ENCODE peak calls at places on chromosomes 2 and 18, in six cellular contexts. X is A549, E is stomach, U is ovary, Z is tibial nerve, C is transverse colon. H is an unnamed sample.

GRCh38 chr2:38279201-38279600 is 97.9 kb downstream of the ATL2 start:
- DNase-seq in X (no peak), E (no peak), U (no peak), Z (no peak), C (no peak), H (no peak)

GRCh38 chr2:202090530-202090929 is 17.5 kb downstream of the KIAA2012 start:
- DNase-seq in X (no peak), E (no peak), U (no peak), Z (no peak), C (no peak), H (peak; percentile 68)

GRCh38 chr2:99088017-99088416 is 53.5 kb upstream of the C2orf15 start:
- DNase-seq in X (no peak), E (no peak), U (no peak), Z (no peak), C (no peak), H (no peak)

GRCh38 chr2:230865766-230866703 is 1.3 kb downstream of the ITM2C start:
- DNase-seq in X (no peak), E (peak; percentile 54), U (no peak), Z (no peak), C (peak; percentile 91), H (no peak)

GRCh38 chr18:68484241-68484640 is 230.7 kb downstream of the TMX3 start:
- DNase-seq in X (no peak), E (no peak), U (no peak), Z (no peak), C (no peak), H (no peak)

GRCh38 chr2:65930259-65930658 is 497.9 kb upstream of the SPRED2 start:
- DNase-seq in X (no peak), E (no peak), U (no peak), Z (no peak), C (no peak), H (no peak)

GRCh38 chr18:10130626-10131025 is 216.8 kb downstream of the VAPA start:
- DNase-seq in X (no peak), E (no peak), U (no peak), Z (no peak), C (no peak), H (no peak)

GRCh38 chr2:35963344-35963743 is 392.2 kb upstream of the CRIM1 start:
- DNase-seq in X (no peak), E (no peak), U (no peak), Z (no peak), C (no peak), H (no peak)

GRCh38 chr2:237473474-237474453 is 13.3 kb upstream of the MLPH start:
- DNase-seq in X (no peak), E (no peak), U (no peak), Z (no peak), C (no peak), H (peak; percentile 68)

GRCh38 chr2:66701251-66701650 is 266.3 kb downstream of the MEIS1 start:
- DNase-seq in X (no peak), E (no peak), U (no peak), Z (no peak), C (no peak), H (no peak)

GRCh38 chr2:239892480-239893235 is 132.5 kb downstream of the NDUFA10 start:
- DNase-seq in X (no peak), E (peak; percentile 7), U (no peak), Z (no peak), C (no peak), H (no peak)

GRCh38 chr2:215950009-215950408 is 63.3 kb downstream of the MREG start:
- DNase-seq in X (peak; percentile 54), E (no peak), U (no peak), Z (no peak), C (no peak), H (no peak)

GRCh38 chr18:66548747-66549146 is 55.1 kb downstream of the CDH19 start:
- DNase-seq in X (no peak), E (no peak), U (no peak), Z (no peak), C (no peak), H (no peak)

GRCh38 chr2:15038373-15039364 is 406.2 kb downstream of the LRATD1 start:
- DNase-seq in X (no peak), E (no peak), U (no peak), Z (no peak), C (no peak), H (no peak)

GRCh38 chr18:24051256-24051947 is 36.8 kb downstream of the TTC39C start:
- DNase-seq in X (peak; percentile 71), E (no peak), U (no peak), Z (no peak), C (no peak), H (no peak)

GRCh38 chr18:44625367-44625766 is 55.3 kb upstream of the SETBP1 start:
- DNase-seq in X (no peak), E (no peak), U (no peak), Z (no peak), C (no peak), H (no peak)

GRCh38 chr18:45416168-45416567 is 199.1 kb upstream of the SLC14A2 start:
- DNase-seq in X (no peak), E (no peak), U (no peak), Z (no peak), C (peak; percentile 12), H (no peak)

GRCh38 chr2:196486145-196486544 is 153.4 kb upstream of the CCDC150 start:
- DNase-seq in X (no peak), E (no peak), U (no peak), Z (no peak), C (no peak), H (no peak)

GRCh38 chr2:199775297-199775696 is 75.7 kb downstream of the FTCDNL1 start:
- DNase-seq in X (no peak), E (no peak), U (no peak), Z (no peak), C (no peak), H (no peak)

GRCh38 chr18:11407900-11408299 is 201.5 kb upstream of the SLC35G4 start:
- DNase-seq in X (no peak), E (no peak), U (no peak), Z (no peak), C (no peak), H (no peak)

GRCh38 chr2:177171418-177171865 is 41.2 kb upstream of the HNRNPA3 start:
- DNase-seq in X (no peak), E (peak; percentile 69), U (no peak), Z (no peak), C (no peak), H (no peak)

GRCh38 chr2:55327470-55328230 is 58.6 kb upstream of the MTIF2 start:
- DNase-seq in X (no peak), E (no peak), U (no peak), Z (no peak), C (no peak), H (no peak)
- TF ChIP-seq EP300 in X (no peak), E (no peak), U (no peak), Z (no peak), C (no peak), H (no peak)

GRCh38 chr2:200943527-200944120 is 19.8 kb downstream of the ORC2 start:
- DNase-seq in X (no peak), E (no peak), U (no peak), Z (no peak), C (no peak), H (no peak)

GRCh38 chr2:200945395-200945729 is 18.1 kb downstream of the ORC2 start:
- DNase-seq in X (no peak), E (no peak), U (no peak), Z (no peak), C (no peak), H (no peak)

GRCh38 chr2:200944467-200945394 is 18.7 kb downstream of the ORC2 start:
- DNase-seq in X (peak; percentile 93), E (peak; percentile 62), U (no peak), Z (no peak), C (peak; percentile 60), H (no peak)

DNA sequence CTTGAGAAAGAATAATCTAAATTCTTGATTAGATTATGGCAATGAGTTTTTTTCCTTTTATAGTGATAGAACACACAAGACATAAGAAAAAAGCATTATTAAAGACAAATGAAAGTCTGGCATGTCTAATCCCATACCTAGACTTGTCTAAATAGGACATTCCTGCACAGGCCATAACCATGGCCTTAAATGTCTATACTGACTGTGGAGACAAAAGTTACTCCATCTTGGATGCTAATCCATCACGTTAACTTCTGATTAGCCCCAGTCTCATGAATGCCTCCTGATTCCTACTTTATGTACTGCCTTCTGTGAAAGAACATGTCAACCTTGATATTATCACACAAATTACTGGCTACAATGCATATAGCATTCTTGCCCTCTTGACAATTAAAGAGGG is 23.6 kb downstream of the ORC2 start:
- DNase-seq in X (no peak), E (no peak), U (no peak), Z (no peak), C (no peak), H (no peak)
- TF ChIP-seq EP300 in X (no peak), E (no peak), U (no peak), Z (no peak), C (no peak), H (no peak)

GRCh38 chr18:1062592-1062991 is 157.9 kb downstream of the ADCYAP1 start:
- DNase-seq in X (peak; percentile 4), E (no peak), U (no peak), Z (no peak), C (no peak), H (no peak)
- TF ChIP-seq EP300 in X (no peak), E (no peak), U (no peak), Z (no peak), C (no peak), H (no peak)

GRCh38 chr2:60796573-60797509 is 40.8 kb downstream of the PAPOLG start:
- DNase-seq in X (no peak), E (no peak), U (no peak), Z (no peak), C (no peak), H (no peak)
- TF ChIP-seq EP300 in X (no peak), E (no peak), U (no peak), Z (peak; percentile 40), C (no peak), H (no peak)

GRCh38 chr2:40200516-40200915 is 251.4 kb downstream of the SLC8A1 start:
- DNase-seq in X (no peak), E (no peak), U (no peak), Z (no peak), C (no peak), H (no peak)

GRCh38 chr2:40204268-40204667 is 247.6 kb downstream of the SLC8A1 start:
- DNase-seq in X (no peak), E (no peak), U (no peak), Z (no peak), C (no peak), H (no peak)

GRCh38 chr2:40201425-40201824 is 250.5 kb downstream of the SLC8A1 start:
- DNase-seq in X (no peak), E (no peak), U (no peak), Z (no peak), C (no peak), H (no peak)

GRCh38 chr2:40199758-40200157 is 252.1 kb downstream of the SLC8A1 start:
- DNase-seq in X (no peak), E (no peak), U (no peak), Z (no peak), C (no peak), H (no peak)

DNA sequence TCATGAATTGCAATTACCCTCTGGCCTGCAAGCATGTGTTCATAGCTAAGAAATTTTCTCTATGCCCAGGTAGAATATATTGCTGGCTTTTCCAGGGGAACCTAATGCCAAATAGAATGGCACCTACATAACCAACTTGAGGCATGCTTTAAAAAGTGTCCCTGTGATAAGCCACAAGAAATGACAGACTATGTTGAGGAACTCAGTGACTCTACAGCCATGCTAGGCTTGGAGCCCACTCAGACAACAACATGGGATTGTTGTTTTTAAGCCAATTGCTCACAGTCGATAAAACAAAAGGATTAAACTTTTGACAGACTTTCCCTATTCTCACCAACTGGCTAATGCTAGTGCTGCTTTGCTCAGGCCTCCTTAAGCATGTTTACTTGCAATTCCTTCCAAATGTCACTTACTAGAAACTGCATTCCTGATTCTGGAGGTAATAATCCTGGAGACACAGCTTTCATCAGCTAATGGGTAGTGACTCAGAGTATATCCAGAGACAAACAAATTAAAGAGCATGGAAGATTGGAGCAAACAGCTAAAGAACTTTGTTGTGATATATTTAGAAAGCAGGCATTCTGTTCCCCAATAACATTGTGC is 249.0 kb downstream of the SLC8A1 start:
- DNase-seq in X (no peak), E (no peak), U (no peak), Z (no peak), C (no peak), H (no peak)
- TF ChIP-seq EP300 in X (no peak), E (no peak), U (no peak), Z (no peak), C (no peak), H (no peak)